ENCODE peak calls at places on chromosomes 6 and 20, in seven cellular contexts. Y is progenitor cell of endocrine pancreas, G is retina, R is AG10803, E is T-helper 2 cell, B is adrenal gland, D is BE2C. O is an unnamed sample.

GRCh38 chr6:46473866-46474265 is 17.4 kb downstream of the RCAN2 start:
- DNase-seq in Y (no peak), E (no peak), B (no peak), R (peak), G (no peak), D (no peak), O (no peak)

GRCh38 chr20:40812415-40813212 is 123.6 kb upstream of the MAFB start:
- DNase-seq in R (no peak), E (no peak), B (no peak), D (no peak), Y (no peak), G (peak), O (no peak)

GRCh38 chr6:168124161-168124560 is 45.1 kb upstream of the FRMD1 start:
- DNase-seq in Y (no peak), D (no peak), G (no peak), B (no peak), R (no peak), E (no peak), O (no peak)

GRCh38 chr6:34170341-34170740 is 24.5 kb upstream of the GRM4 start:
- DNase-seq in D (no peak), G (no peak), B (no peak), E (no peak), Y (no peak), R (no peak), O (no peak)

GRCh38 chr6:46989384-46989783 is 52.7 kb downstream of the ADGRF1 start:
- DNase-seq in R (no peak), E (no peak), G (no peak), B (peak), Y (no peak), D (no peak), O (no peak)

GRCh38 chr6:148954934-148955915 is 208.4 kb downstream of the UST start:
- DNase-seq in E (no peak), D (no peak), B (no peak), R (no peak), G (no peak), Y (no peak), O (peak)

GRCh38 chr20:53099851-53100250 is 127.7 kb downstream of the TSHZ2 start:
- DNase-seq in D (no peak), B (no peak), G (no peak), R (peak), E (no peak), Y (no peak), O (peak)

GRCh38 chr6:122207794-122208193 is 191.7 kb upstream of the HSF2 start:
- DNase-seq in D (no peak), E (no peak), Y (no peak), R (no peak), B (no peak), G (no peak), O (no peak)

GRCh38 chr20:37649635-37650244 is 44.1 kb upstream of the CTNNBL1 start:
- DNase-seq in R (no peak), D (no peak), B (no peak), E (no peak), Y (no peak), G (peak), O (no peak)

GRCh38 chr20:50630578-50631263 is 60.6 kb downstream of the RIPOR3 start:
- DNase-seq in Y (no peak), B (no peak), E (no peak), G (no peak), R (no peak), D (no peak), O (no peak)

GRCh38 chr20:2757969-2758368 is 42.5 kb downstream of the CPXM1 start:
- DNase-seq in D (no peak), E (no peak), Y (no peak), G (no peak), R (no peak), B (no peak), O (no peak)

GRCh38 chr20:50762435-50763201 is 31.2 kb downstream of the PARD6B start:
- DNase-seq in E (no peak), G (no peak), Y (no peak), R (peak), B (peak), D (peak), O (no peak)